ENCODE peak calls at places on chromosomes 3 and 15, in seven cellular contexts. N, X, C, L, E, K and O are unnamed samples.

GRCh38 chr3:96201463-96201862 is 612.9 kb upstream of the EPHA6 start:
- DNase-seq in N (no peak), X (no peak), C (no peak), L (no peak), E (no peak), K (no peak), O (no peak)

GRCh38 chr3:126934149-126934548 is 48.8 kb upstream of the PLXNA1 start:
- DNase-seq in N (no peak), X (no peak), C (no peak), L (no peak), E (no peak), K (no peak), O (no peak)

GRCh38 chr3:195583831-195584542 is at the start of gene APOD:
- DNase-seq in N (no peak), X (no peak), C (peak), L (peak), E (no peak), K (peak), O (no peak)

GRCh38 chr15:52440414-52440813 is 88.3 kb downstream of the MYO5A start:
- DNase-seq in N (no peak), X (no peak), C (no peak), L (peak), E (no peak), K (no peak), O (no peak)

GRCh38 chr3:62100233-62100989 is 272.9 kb downstream of the FEZF2 start:
- DNase-seq in N (no peak), X (no peak), C (no peak), L (no peak), E (no peak), K (no peak), O (no peak)

GRCh38 chr3:9290556-9290955 is 41.1 kb upstream of the SRGAP3 start:
- DNase-seq in N (no peak), X (no peak), C (no peak), L (no peak), E (no peak), K (no peak), O (no peak)

GRCh38 chr15:97875025-97875512 is 85.4 kb upstream of the ARRDC4 start:
- DNase-seq in N (no peak), X (no peak), C (no peak), L (no peak), E (no peak), K (no peak), O (no peak)

GRCh38 chr3:117809157-117810081 is 1099.8 kb downstream of the TUSC7 start:
- DNase-seq in N (no peak), X (no peak), C (no peak), L (no peak), E (no peak), K (no peak), O (no peak)

GRCh38 chr3:16290007-16290826 is 25.2 kb downstream of the OXNAD1 start:
- DNase-seq in N (peak), X (peak), C (peak), L (peak), E (peak), K (no peak), O (no peak)

GRCh38 chr15:83504365-83504764 is 57.2 kb downstream of the SH3GL3 start:
- DNase-seq in N (no peak), X (no peak), C (no peak), L (no peak), E (no peak), K (no peak), O (no peak)

GRCh38 chr3:63492464-63492863 is 160.0 kb upstream of the SNTN start:
- DNase-seq in N (no peak), X (no peak), C (no peak), L (no peak), E (no peak), K (no peak), O (no peak)

GRCh38 chr15:88657326-88658069 is 18.7 kb downstream of the ISG20 start:
- DNase-seq in N (peak), X (peak), C (no peak), L (peak), E (peak), K (no peak), O (no peak)

GRCh38 chr15:89874926-89875564 is 18.7 kb downstream of the AP3S2 start:
- DNase-seq in N (peak), X (peak), C (peak), L (peak), E (peak), K (no peak), O (peak)

GRCh38 chr3:99872633-99873254 is 55.1 kb downstream of the CMSS1 start:
- DNase-seq in N (no peak), X (no peak), C (no peak), L (no peak), E (no peak), K (no peak), O (no peak)

GRCh38 chr15:52288051-52288942 is 7.3 kb downstream of the MYO5C start:
- DNase-seq in N (no peak), X (no peak), C (no peak), L (peak), E (peak), K (no peak), O (no peak)

GRCh38 chr3:988790-989189 is 104.0 kb upstream of the CNTN6 start:
- DNase-seq in N (no peak), X (no peak), C (no peak), L (no peak), E (no peak), K (no peak), O (no peak)

GRCh38 chr3:170707899-170708298 is 122.0 kb upstream of the SLC7A14 start:
- DNase-seq in N (no peak), X (no peak), C (no peak), L (no peak), E (no peak), K (no peak), O (no peak)

GRCh38 chr3:46990573-46991374 is 11.3 kb downstream of the NBEAL2 start:
- DNase-seq in N (no peak), X (no peak), C (no peak), L (no peak), E (no peak), K (no peak), O (no peak)

GRCh38 chr3:42264399-42265058 is 1.5 kb downstream of the CCK start:
- DNase-seq in N (peak), X (no peak), C (no peak), L (peak), E (peak), K (no peak), O (no peak)

GRCh38 chr3:31043184-31043819 is 148.8 kb upstream of the GADL1 start:
- DNase-seq in N (no peak), X (no peak), C (no peak), L (no peak), E (no peak), K (no peak), O (no peak)

GRCh38 chr15:28125673-28126651 is 26.8 kb upstream of the OCA2 start:
- DNase-seq in N (peak), X (no peak), C (no peak), L (peak), E (no peak), K (peak), O (no peak)

GRCh38 chr3:78497692-78498091 is 1270.1 kb downstream of the ROBO1 start:
- DNase-seq in N (no peak), X (no peak), C (no peak), L (no peak), E (no peak), K (no peak), O (no peak)

GRCh38 chr3:157467165-157467564 is 30.5 kb downstream of the PTX3 start:
- DNase-seq in N (no peak), X (no peak), C (no peak), L (no peak), E (no peak), K (no peak), O (no peak)

DNA sequence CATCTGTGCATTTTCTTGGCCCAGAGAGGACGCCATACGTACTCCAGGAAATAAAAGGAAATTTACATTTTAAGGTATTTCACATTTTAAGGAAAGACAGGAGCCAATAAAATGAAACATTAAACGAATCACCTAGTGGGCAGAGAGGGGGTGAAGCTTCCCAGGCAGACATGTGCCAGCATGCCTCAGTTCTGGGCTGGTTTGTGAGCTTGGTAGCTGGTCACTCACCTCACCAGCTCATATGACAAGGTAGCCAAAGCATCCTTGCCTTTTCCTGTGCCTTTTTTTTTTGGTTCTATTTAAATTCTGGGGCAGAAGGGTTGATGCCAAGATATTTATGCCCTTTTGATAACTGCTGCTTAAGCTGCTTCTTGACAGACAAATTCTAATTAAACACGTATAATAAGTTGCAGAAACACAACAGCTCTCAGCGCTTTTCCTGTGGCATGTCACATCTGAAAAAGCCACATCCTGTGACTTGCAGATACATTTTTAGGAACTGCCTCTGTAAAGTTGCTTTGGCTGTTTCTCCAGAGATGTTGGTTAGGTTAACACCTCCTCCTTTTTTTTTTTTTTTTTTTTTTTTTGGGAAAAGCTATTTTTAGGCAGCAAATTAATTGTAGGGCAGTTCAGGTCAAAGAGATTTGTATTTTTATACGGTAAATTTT is 218.6 kb downstream of the PDCD6IP start:
- DNase-seq in N (no peak), X (no peak), C (no peak), L (no peak), E (no peak), K (no peak), O (peak)
- TF ChIP-seq CTCF in N (no peak), X (no peak), C (no peak), L (no peak), E (no peak), K (no peak), O (no peak)

GRCh38 chr15:31856581-31856980 is 173.7 kb upstream of the CHRNA7 start:
- DNase-seq in N (no peak), X (no peak), C (no peak), L (no peak), E (no peak), K (no peak), O (no peak)

GRCh38 chr15:31853370-31853769 is 176.9 kb upstream of the CHRNA7 start:
- DNase-seq in N (no peak), X (no peak), C (no peak), L (no peak), E (no peak), K (no peak), O (no peak)

GRCh38 chr15:31852933-31853332 is 177.4 kb upstream of the CHRNA7 start:
- DNase-seq in N (no peak), X (no peak), C (no peak), L (no peak), E (no peak), K (no peak), O (no peak)

GRCh38 chr15:31858026-31858425 is 172.3 kb upstream of the CHRNA7 start:
- DNase-seq in N (no peak), X (no peak), C (no peak), L (no peak), E (no peak), K (no peak), O (no peak)

GRCh38 chr15:31857194-31857593 is 173.1 kb upstream of the CHRNA7 start:
- DNase-seq in N (peak), X (no peak), C (no peak), L (no peak), E (no peak), K (no peak), O (no peak)
- TF ChIP-seq CTCF in N (no peak), X (no peak), C (no peak), L (no peak), E (no peak), K (no peak), O (no peak)

DNA sequence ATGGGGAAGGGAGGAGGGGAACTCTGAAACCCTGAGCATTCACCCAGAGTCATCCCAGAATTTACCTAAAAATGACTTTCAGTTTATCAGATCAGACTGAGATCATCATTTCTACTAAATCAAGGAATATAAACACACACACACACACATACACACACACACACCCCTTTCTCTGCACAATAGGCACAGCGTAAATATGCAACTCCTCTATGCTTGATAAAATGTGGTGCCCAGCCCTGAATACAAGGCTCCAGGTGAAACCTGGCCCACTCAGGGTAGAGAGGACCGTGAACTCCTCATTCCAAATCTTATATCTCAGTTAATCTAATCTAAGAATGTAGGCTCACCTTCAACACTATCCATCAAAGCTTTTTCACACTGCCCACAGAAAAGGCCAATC is 31.8 kb upstream of the SEC22A start:
- DNase-seq in N (no peak), X (no peak), C (no peak), L (peak), E (no peak), K (no peak), O (no peak)
- TF ChIP-seq CTCF in N (no peak), X (no peak), C (no peak), L (no peak), E (no peak), K (no peak), O (no peak)

GRCh38 chr3:44924102-44925084 is 50.0 kb downstream of the TGM4 start:
- DNase-seq in N (no peak), X (no peak), C (no peak), L (no peak), E (no peak), K (no peak), O (no peak)

GRCh38 chr3:44929782-44930181 is 46.2 kb downstream of the ZDHHC3 start:
- DNase-seq in N (no peak), X (no peak), C (no peak), L (no peak), E (no peak), K (no peak), O (no peak)

GRCh38 chr3:44926921-44927320 is 49.1 kb downstream of the ZDHHC3 start:
- DNase-seq in N (no peak), X (no peak), C (no peak), L (no peak), E (no peak), K (no peak), O (no peak)

GRCh38 chr3:44923634-44924033 is 49.2 kb downstream of the TGM4 start:
- DNase-seq in N (no peak), X (no peak), C (no peak), L (no peak), E (no peak), K (no peak), O (no peak)

GRCh38 chr3:44926172-44926571 is 49.8 kb downstream of the ZDHHC3 start:
- DNase-seq in N (peak), X (no peak), C (no peak), L (no peak), E (no peak), K (no peak), O (no peak)
- TF ChIP-seq CTCF in N (peak), X (no peak), C (no peak), L (no peak), E (no peak), K (no peak), O (no peak)

DNA sequence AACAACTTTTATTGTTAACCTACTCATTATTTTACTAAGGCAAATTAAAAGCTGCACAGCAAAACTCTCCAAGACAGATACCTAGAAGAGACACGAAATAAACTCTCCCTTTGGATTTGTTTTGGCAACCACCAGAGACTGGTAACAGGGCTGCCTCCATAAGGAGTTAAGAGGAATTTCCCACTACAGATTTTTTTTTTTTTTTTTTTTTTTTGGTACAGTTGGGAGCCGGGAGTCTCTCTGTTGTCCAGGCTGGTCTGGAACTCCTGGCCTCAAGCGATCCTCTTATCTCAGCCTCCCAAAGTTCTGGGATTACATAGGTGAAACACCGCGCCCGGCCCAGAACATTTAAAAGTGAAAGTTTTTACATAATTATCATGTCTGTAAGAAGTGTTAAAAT is 73.6 kb upstream of the VGLL4 start:
- DNase-seq in N (no peak), X (no peak), C (no peak), L (peak), E (no peak), K (no peak), O (no peak)
- TF ChIP-seq CTCF in N (no peak), X (no peak), C (no peak), L (no peak), E (no peak), K (no peak), O (no peak)